ENCODE peak calls at places on chromosomes 7 and 10, in nine cellular contexts. J is fibroblast of lung; W is brain microvascular endothelial cell; K is WERI-Rb-1; B is CD4-positive, CD25-positive, alpha-beta regulatory T cell; R is astrocyte; V is CD8-positive, alpha-beta memory T cell; Z is aorta; H is right atrium auricular region. P is an unnamed sample.

GRCh38 chr7:55024776-55025175 is 6.0 kb downstream of the EGFR start:
- DNase-seq in J (peak), W (peak), K (no peak), B (no peak), R (no peak), V (no peak), Z (no peak), H (no peak), P (no peak)

GRCh38 chr7:51138121-51139085 is 178.2 kb downstream of the COBL start:
- DNase-seq in J (no peak), W (no peak), K (no peak), B (no peak), R (no peak), V (no peak), Z (no peak), H (no peak), P (no peak)

GRCh38 chr10:43689618-43689954 is 40.9 kb upstream of the ZNF32 start:
- DNase-seq in J (peak), W (peak), K (peak), B (no peak), R (peak), V (no peak), Z (peak), H (peak), P (no peak)

GRCh38 chr10:123635131-123635530 is 31.0 kb upstream of the GPR26 start:
- DNase-seq in J (no peak), W (no peak), K (no peak), B (no peak), R (no peak), V (no peak), Z (no peak), H (peak), P (no peak)

GRCh38 chr10:23358357-23358756 is 13.8 kb upstream of the C10orf67 start:
- DNase-seq in J (peak), W (peak), K (no peak), B (no peak), R (no peak), V (no peak), Z (no peak), H (no peak), P (no peak)

GRCh38 chr7:151317936-151318335 is 23.7 kb upstream of the NUB1 start:
- DNase-seq in J (no peak), W (no peak), K (no peak), B (no peak), R (no peak), V (no peak), Z (no peak), H (no peak), P (no peak)

GRCh38 chr7:82965088-82966036 is 197.3 kb downstream of the PCLO start:
- DNase-seq in J (no peak), W (no peak), K (no peak), B (no peak), R (no peak), V (no peak), Z (no peak), H (no peak), P (no peak)

GRCh38 chr10:14372616-14373015 is 41.9 kb upstream of the FRMD4A start:
- DNase-seq in J (no peak), W (no peak), K (no peak), B (no peak), R (no peak), V (no peak), Z (no peak), H (no peak), P (no peak)

GRCh38 chr7:131830681-131831080 is 274.3 kb upstream of the PODXL start:
- DNase-seq in J (no peak), W (no peak), K (peak), B (no peak), R (no peak), V (no peak), Z (no peak), H (no peak), P (no peak)

GRCh38 chr10:28246023-28246422 is 56.8 kb downstream of the MPP7 start:
- DNase-seq in J (no peak), W (no peak), K (no peak), B (no peak), R (no peak), V (no peak), Z (no peak), H (no peak), P (no peak)

GRCh38 chr7:46776790-46777189 is 805.1 kb downstream of the TNS3 start:
- DNase-seq in J (peak), W (no peak), K (peak), B (no peak), R (no peak), V (no peak), Z (no peak), H (no peak), P (no peak)

GRCh38 chr7:112081778-112082177 is 124.4 kb downstream of the DOCK4 start:
- DNase-seq in J (no peak), W (no peak), K (no peak), B (no peak), R (no peak), V (no peak), Z (no peak), H (peak), P (no peak)

GRCh38 chr10:42963302-42963701 is 113.6 kb upstream of the RET start:
- DNase-seq in J (no peak), W (no peak), K (no peak), B (no peak), R (no peak), V (no peak), Z (no peak), H (peak), P (no peak)

GRCh38 chr7:135704074-135704473 is 23.9 kb downstream of the SLC13A4 start:
- DNase-seq in J (no peak), W (no peak), K (no peak), B (no peak), R (no peak), V (no peak), Z (no peak), H (no peak), P (no peak)

GRCh38 chr7:139496528-139496927 is 13.1 kb upstream of the KLRG2 start:
- DNase-seq in J (no peak), W (no peak), K (no peak), B (no peak), R (no peak), V (no peak), Z (no peak), H (no peak), P (no peak)

GRCh38 chr10:131758062-131758941 is 142.5 kb upstream of the PPP2R2D start:
- DNase-seq in J (no peak), W (no peak), K (no peak), B (no peak), R (no peak), V (no peak), Z (peak), H (no peak), P (no peak)

GRCh38 chr10:80136134-80136571 is 3.6 kb downstream of the PLAC9 start:
- DNase-seq in J (peak), W (peak), K (no peak), B (no peak), R (peak), V (no peak), Z (peak), H (peak), P (peak)

GRCh38 chr10:71666607-71667373 is 52.8 kb downstream of the C10orf105 start:
- DNase-seq in J (no peak), W (no peak), K (peak), B (no peak), R (peak), V (peak), Z (no peak), H (no peak), P (no peak)

GRCh38 chr10:125843603-125844329 is 20.4 kb downstream of the BCCIP start:
- DNase-seq in J (no peak), W (no peak), K (no peak), B (no peak), R (peak), V (no peak), Z (no peak), H (no peak), P (no peak)

GRCh38 chr10:96974348-96974747 is 142.2 kb downstream of the LCOR start:
- DNase-seq in J (no peak), W (no peak), K (no peak), B (no peak), R (peak), V (no peak), Z (no peak), H (no peak), P (no peak)

GRCh38 chr10:97892506-97892905 is 42.9 kb downstream of the GOLGA7B start:
- DNase-seq in J (no peak), W (no peak), K (no peak), B (no peak), R (no peak), V (no peak), Z (no peak), H (no peak), P (no peak)

GRCh38 chr7:137816696-137817320 is 30.0 kb downstream of the DGKI start:
- DNase-seq in J (peak), W (no peak), K (no peak), B (no peak), R (no peak), V (no peak), Z (no peak), H (no peak), P (no peak)

GRCh38 chr7:157905740-157906461 is 569.1 kb downstream of the DNAJB6 start:
- DNase-seq in J (no peak), W (no peak), K (peak), B (no peak), R (no peak), V (no peak), Z (no peak), H (no peak), P (no peak)

GRCh38 chr7:101940830-101941229 is 123.4 kb downstream of the CUX1 start:
- DNase-seq in J (no peak), W (no peak), K (no peak), B (no peak), R (no peak), V (no peak), Z (peak), H (no peak), P (no peak)

GRCh38 chr7:2241580-2242540 is at the start of the genes MRM2 and NUDT1:
- DNase-seq in J (peak), W (peak), K (peak), B (peak), R (peak), V (peak), Z (peak), H (peak), P (peak)

GRCh38 chr10:132400041-132400546 is 3.1 kb downstream of the PWWP2B start:
- DNase-seq in J (no peak), W (no peak), K (no peak), B (no peak), R (no peak), V (no peak), Z (no peak), H (no peak), P (no peak)

DNA sequence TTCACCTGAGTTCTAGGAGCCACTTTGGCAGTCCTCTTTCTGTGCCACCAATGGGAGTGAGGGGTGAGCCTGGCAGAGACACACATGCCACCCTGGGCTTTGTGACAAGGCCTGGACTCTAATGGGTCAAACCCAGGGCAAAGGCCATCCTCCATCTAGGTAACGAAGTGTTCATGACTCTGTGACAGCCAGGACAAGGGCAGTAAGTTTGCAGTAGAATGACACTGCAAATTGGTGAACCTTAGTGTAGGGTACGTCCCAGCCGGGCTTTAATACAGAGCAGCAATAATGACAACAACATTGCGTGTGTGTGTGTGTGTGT is 43.3 kb downstream of the PAPSS2 start:
- DNase-seq in J (no peak), W (no peak), K (no peak), B (no peak), R (no peak), V (no peak), Z (no peak), H (no peak), P (no peak)
- H3K27ac ChIP-seq in J (no peak), W (no peak), K (no peak), B (no peak), R (no peak), V (no peak), Z (no peak), H (no peak), P (no peak)

GRCh38 chr10:79112898-79113431 is 44.2 kb downstream of the ZMIZ1 start:
- DNase-seq in J (peak), W (peak), K (no peak), B (no peak), R (peak), V (no peak), Z (peak), H (peak), P (no peak)

GRCh38 chr10:79116801-79117723 is 48.3 kb downstream of the ZMIZ1 start:
- DNase-seq in J (peak), W (no peak), K (no peak), B (no peak), R (peak), V (no peak), Z (no peak), H (no peak), P (no peak)

GRCh38 chr10:79113827-79114226 is 45.1 kb downstream of the ZMIZ1 start:
- DNase-seq in J (no peak), W (no peak), K (no peak), B (no peak), R (no peak), V (no peak), Z (no peak), H (no peak), P (no peak)

GRCh38 chr10:79116363-79116762 is 47.6 kb downstream of the ZMIZ1 start:
- DNase-seq in J (no peak), W (no peak), K (no peak), B (no peak), R (no peak), V (no peak), Z (no peak), H (no peak), P (no peak)

DNA sequence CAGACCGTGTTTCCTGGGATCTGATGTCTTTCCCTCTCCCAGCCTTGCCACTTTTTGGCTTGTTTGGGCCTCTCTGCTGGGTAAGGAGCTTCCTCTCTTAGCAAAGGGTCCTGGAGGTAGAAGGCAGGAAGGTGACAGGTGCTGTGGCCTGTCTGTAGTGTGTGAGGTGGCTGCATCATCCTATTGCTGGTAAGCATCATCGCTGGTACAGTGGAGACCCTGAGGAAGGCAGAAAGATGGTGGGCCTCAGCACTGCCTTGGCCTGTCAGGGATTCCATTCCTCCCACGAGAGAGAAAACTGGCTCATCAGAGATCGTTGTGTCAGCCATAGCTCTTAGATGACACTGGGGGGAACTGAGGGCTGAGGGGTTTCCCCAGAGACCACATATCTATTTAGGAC is 46.5 kb downstream of the ZMIZ1 start:
- DNase-seq in J (no peak), W (no peak), K (no peak), B (no peak), R (no peak), V (no peak), Z (no peak), H (no peak), P (no peak)
- H3K27ac ChIP-seq in J (no peak), W (no peak), K (peak), B (no peak), R (no peak), V (no peak), Z (no peak), H (peak), P (peak)

GRCh38 chr10:127142141-127142540 is 54.2 kb downstream of the INSYN2A start:
- DNase-seq in J (no peak), W (no peak), K (no peak), B (no peak), R (no peak), V (no peak), Z (no peak), H (no peak), P (no peak)

GRCh38 chr10:127137391-127137790 is 59.0 kb downstream of the INSYN2A start:
- DNase-seq in J (no peak), W (no peak), K (no peak), B (no peak), R (no peak), V (no peak), Z (no peak), H (no peak), P (no peak)

GRCh38 chr10:127145173-127145572 is 51.2 kb downstream of the INSYN2A start:
- DNase-seq in J (peak), W (peak), K (no peak), B (no peak), R (peak), V (no peak), Z (no peak), H (no peak), P (peak)

GRCh38 chr10:127148066-127148932 is 48.1 kb downstream of the INSYN2A start:
- DNase-seq in J (peak), W (peak), K (no peak), B (no peak), R (peak), V (no peak), Z (no peak), H (no peak), P (peak)

DNA sequence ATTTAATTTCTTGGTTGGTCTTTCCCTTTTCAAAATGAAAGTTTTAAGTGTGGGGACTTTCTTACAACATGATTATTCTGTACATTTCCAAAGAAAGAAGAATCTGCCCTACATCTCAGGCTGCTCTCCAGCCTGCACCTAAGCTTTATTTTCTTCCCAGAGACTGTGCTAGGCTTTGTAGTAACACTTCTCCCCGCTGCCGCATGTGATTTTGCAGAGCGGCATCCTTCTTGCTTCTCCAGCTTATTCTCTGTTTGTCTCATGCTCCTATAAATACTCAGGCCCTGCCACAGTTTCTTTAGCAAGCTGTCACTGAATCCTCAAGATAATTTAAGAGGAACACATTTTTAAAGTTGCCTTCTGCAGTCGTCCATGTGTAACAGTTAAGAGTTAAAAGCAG is 53.6 kb downstream of the INSYN2A start:
- DNase-seq in J (no peak), W (no peak), K (no peak), B (no peak), R (no peak), V (no peak), Z (no peak), H (no peak), P (no peak)
- H3K27ac ChIP-seq in J (no peak), W (no peak), K (no peak), B (no peak), R (no peak), V (no peak), Z (no peak), H (no peak), P (no peak)

DNA sequence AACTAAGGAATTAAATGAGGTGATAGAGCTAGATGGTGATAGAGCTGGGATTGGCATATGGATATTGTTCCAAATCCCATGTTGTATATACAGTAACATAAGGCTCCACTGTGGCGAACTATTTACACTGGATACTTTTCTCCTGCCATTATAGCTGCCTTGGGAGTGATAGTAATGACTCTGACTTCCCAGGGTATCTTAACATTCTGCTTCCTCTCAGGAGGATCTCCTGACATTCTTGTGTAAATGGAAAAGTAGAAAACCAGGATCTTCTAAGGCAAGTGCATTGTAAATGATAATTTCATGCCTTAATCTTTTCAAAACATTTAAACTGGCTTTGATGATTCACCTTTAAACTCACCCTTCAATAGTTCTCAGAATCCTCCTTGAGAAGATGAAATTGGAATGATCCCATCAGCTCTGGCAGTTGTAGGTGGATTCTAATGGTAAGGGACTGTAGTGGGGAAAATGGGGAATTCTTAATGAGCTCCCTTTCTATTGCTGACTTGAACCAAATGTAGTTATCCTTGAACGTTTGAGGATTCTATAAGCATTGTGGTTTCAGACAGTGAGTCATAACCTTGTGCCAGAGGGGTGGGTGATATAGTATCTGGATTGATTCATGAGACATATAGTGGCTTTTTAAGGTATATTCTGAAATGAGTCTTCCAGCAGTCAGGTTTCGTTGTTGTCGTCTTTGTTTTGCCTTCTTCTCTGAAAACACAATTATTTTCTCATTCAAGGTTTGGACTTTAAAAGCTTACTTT is 450.0 kb downstream of the SUGCT start:
- DNase-seq in J (peak), W (peak), K (no peak), B (no peak), R (peak), V (no peak), Z (no peak), H (no peak), P (no peak)
- H3K27ac ChIP-seq in J (no peak), W (no peak), K (no peak), B (no peak), R (no peak), V (no peak), Z (no peak), H (no peak), P (no peak)

GRCh38 chr7:31371621-31372020 is 31.1 kb upstream of the NEUROD6 start:
- DNase-seq in J (no peak), W (no peak), K (no peak), B (no peak), R (no peak), V (no peak), Z (no peak), H (no peak), P (no peak)

GRCh38 chr7:31368620-31369019 is 28.1 kb upstream of the NEUROD6 start:
- DNase-seq in J (no peak), W (no peak), K (no peak), B (no peak), R (no peak), V (no peak), Z (no peak), H (no peak), P (no peak)

GRCh38 chr7:31372538-31372937 is 32.0 kb upstream of the NEUROD6 start:
- DNase-seq in J (no peak), W (no peak), K (no peak), B (no peak), R (no peak), V (no peak), Z (no peak), H (no peak), P (no peak)

GRCh38 chr7:31370610-31371009 is 30.1 kb upstream of the NEUROD6 start:
- DNase-seq in J (no peak), W (no peak), K (no peak), B (no peak), R (no peak), V (no peak), Z (no peak), H (no peak), P (no peak)

GRCh38 chr7:31373337-31374289 is 33.1 kb upstream of the NEUROD6 start:
- DNase-seq in J (peak), W (peak), K (peak), B (no peak), R (peak), V (no peak), Z (no peak), H (no peak), P (no peak)
- H3K27ac ChIP-seq in J (no peak), W (no peak), K (no peak), B (no peak), R (no peak), V (no peak), Z (no peak), H (no peak), P (no peak)